ENCODE peak calls at places on chromosomes 7 and 10, in seven cellular contexts. M, S, J, I, X, Y and Z are unnamed samples.

GRCh38 chr7:127598318-127598717 is 4.8 kb downstream of the FSCN3 start:
- DNase-seq in Y (no peak), M (no peak), X (no peak), J (no peak), S (no peak), I (no peak), Z (no peak)

GRCh38 chr10:70651661-70652060 is 20.6 kb upstream of the ADAMTS14 start:
- DNase-seq in M (no peak), I (no peak), J (no peak), Y (no peak), S (no peak), X (no peak), Z (no peak)

GRCh38 chr7:104415700-104416099 is 87.3 kb downstream of the LHFPL3 start:
- DNase-seq in I (no peak), X (no peak), J (no peak), M (no peak), Y (no peak), S (no peak), Z (no peak)

GRCh38 chr10:24544776-24545175 is 178.9 kb downstream of the ARHGAP21 start:
- DNase-seq in S (no peak), I (no peak), X (no peak), M (no peak), J (no peak), Y (no peak), Z (no peak)

GRCh38 chr7:22551768-22552513 is 52.0 kb upstream of the STEAP1B start:
- DNase-seq in J (no peak), X (no peak), S (no peak), M (no peak), Y (no peak), I (no peak), Z (no peak)

GRCh38 chr7:20200361-20200760 is 16.8 kb downstream of the MACC1 start:
- DNase-seq in Y (no peak), X (no peak), S (no peak), J (no peak), M (no peak), I (no peak), Z (no peak)

GRCh38 chr10:130746311-130746710 is 565.2 kb downstream of the TCERG1L start:
- DNase-seq in S (no peak), X (no peak), I (no peak), M (no peak), Y (no peak), J (no peak), Z (no peak)

GRCh38 chr7:158284121-158284520 is 303.5 kb downstream of the PTPRN2 start:
- DNase-seq in X (no peak), S (no peak), I (no peak), J (no peak), Y (no peak), M (no peak), Z (no peak)

GRCh38 chr10:101995451-101996063 is 60.4 kb downstream of the ARMH3 start:
- DNase-seq in Y (no peak), I (no peak), S (peak), J (no peak), X (no peak), M (no peak), Z (no peak)

GRCh38 chr10:89120931-89121907 is 85.9 kb downstream of the CH25H start:
- DNase-seq in X (no peak), Y (no peak), J (no peak), M (no peak), S (peak), I (no peak), Z (no peak)

GRCh38 chr7:93715234-93715633 is 140.7 kb upstream of the CALCR start:
- DNase-seq in J (no peak), I (peak), S (peak), M (no peak), Y (no peak), X (no peak), Z (peak)

GRCh38 chr10:4224178-4224577 is 439.2 kb upstream of the KLF6 start:
- DNase-seq in J (no peak), I (no peak), Y (no peak), X (no peak), M (no peak), S (no peak), Z (no peak)

GRCh38 chr10:93954726-93955363 is 38.9 kb upstream of the PLCE1 start:
- DNase-seq in Y (no peak), S (peak), M (no peak), I (no peak), X (no peak), J (no peak), Z (no peak)

GRCh38 chr10:102065561-102066420 is 642 bp downstream of the HPS6 start:
- DNase-seq in M (no peak), Y (no peak), I (no peak), J (no peak), X (peak), S (peak), Z (no peak)

GRCh38 chr10:132162021-132162531 is 24.7 kb upstream of the DPYSL4 start:
- DNase-seq in S (no peak), M (no peak), X (no peak), J (no peak), I (peak), Y (no peak), Z (no peak)

GRCh38 chr10:111113961-111114830 is 37.4 kb downstream of the ADRA2A start:
- DNase-seq in I (no peak), X (no peak), Y (no peak), J (no peak), S (no peak), M (no peak), Z (no peak)

GRCh38 chr7:39890411-39890810 is 59.6 kb upstream of the CDK13 start:
- DNase-seq in X (no peak), J (no peak), S (no peak), M (no peak), I (no peak), Y (no peak), Z (no peak)

GRCh38 chr7:92608380-92609322 is 18.5 kb upstream of the FAM133B start:
- DNase-seq in J (no peak), M (no peak), Y (peak), I (no peak), S (no peak), X (no peak), Z (no peak)